ENCODE peak calls at places on chromosomes 12 and 14, in eight cellular contexts. F, J, G, S, L, R, M and U are unnamed samples.

GRCh38 chr12:75812341-75813018 is 219.1 kb downstream of the PHLDA1 start:
- DNase-seq in R (no peak), F (no peak), G (peak; percentile 41), S (no peak), L (no peak), J (no peak), M (no peak), U (no peak)

GRCh38 chr12:1872448-1872847 is 46.0 kb downstream of the CACNA2D4 start:
- DNase-seq in G (no peak), J (no peak), R (no peak), L (no peak), M (no peak), F (no peak), S (no peak), U (no peak)

GRCh38 chr14:56175773-56176172 is 57.6 kb downstream of the PELI2 start:
- DNase-seq in R (no peak), F (no peak), J (no peak), S (no peak), L (no peak), M (no peak), G (no peak), U (no peak)

GRCh38 chr14:71442503-71442902 is 489.7 kb upstream of the RGS6 start:
- DNase-seq in G (no peak), J (no peak), M (no peak), R (no peak), F (no peak), L (no peak), S (no peak), U (no peak)

GRCh38 chr12:46187023-46187422 is 81.8 kb downstream of the SLC38A1 start:
- DNase-seq in M (no peak), J (no peak), F (no peak), R (no peak), L (no peak), G (no peak), S (no peak), U (no peak)

GRCh38 chr14:36863271-36863670 is 201.6 kb downstream of the PAX9 start:
- DNase-seq in F (no peak), M (no peak), J (no peak), S (no peak), G (no peak), R (no peak), L (no peak), U (no peak)

GRCh38 chr12:61490732-61491498 is 769.3 kb upstream of the USP15 start:
- DNase-seq in M (no peak), F (no peak), G (no peak), R (no peak), L (no peak), J (no peak), S (no peak), U (no peak)

GRCh38 chr12:89468648-89469326 is 55.8 kb downstream of the GALNT4 start:
- DNase-seq in M (no peak), R (no peak), S (no peak), G (no peak), F (no peak), J (no peak), L (no peak), U (no peak)

GRCh38 chr12:58310828-58311273 is 369.5 kb downstream of the ATP23 start:
- DNase-seq in M (peak; percentile 12), J (peak; percentile 66), F (no peak), S (no peak), L (peak; percentile 95), G (no peak), R (peak; percentile 28), U (peak; percentile 96)

GRCh38 chr14:104800600-104801283 is at the start of gene ZBTB42:
- DNase-seq in G (peak; percentile 89), F (no peak), R (peak; percentile 54), S (peak; percentile 58), M (no peak), L (no peak), J (no peak), U (peak; percentile 42)

GRCh38 chr14:57549765-57550420 is 56.2 kb upstream of the CCDC198 start:
- DNase-seq in R (no peak), M (no peak), F (no peak), G (no peak), L (no peak), J (no peak), S (no peak), U (no peak)
- TF ChIP-seq CTCF in R (no peak), M (no peak), F (no peak), G (no peak), L (no peak), J (no peak), S (no peak), U (no peak)

GRCh38 chr12:48107252-48107613 is 1.4 kb upstream of the SENP1 start:
- DNase-seq in L (no peak), J (no peak), M (no peak), R (no peak), F (no peak), G (no peak), S (no peak), U (no peak)

GRCh38 chr12:48105867-48106563 is at the start of gene SENP1:
- DNase-seq in J (peak; percentile 78), R (peak; percentile 80), M (peak; percentile 94), G (peak; percentile 90), S (peak; percentile 93), F (peak; percentile 75), L (peak; percentile 94), U (peak; percentile 85)

GRCh38 chr12:48106574-48107251 is 834 bp upstream of the SENP1 start:
- DNase-seq in F (no peak), S (no peak), L (no peak), M (no peak), G (no peak), R (no peak), J (no peak), U (no peak)

GRCh38 chr12:48109424-48109823 is 3.5 kb upstream of the SENP1 start:
- DNase-seq in M (no peak), G (no peak), F (no peak), S (no peak), R (no peak), J (no peak), L (no peak), U (no peak)

DNA sequence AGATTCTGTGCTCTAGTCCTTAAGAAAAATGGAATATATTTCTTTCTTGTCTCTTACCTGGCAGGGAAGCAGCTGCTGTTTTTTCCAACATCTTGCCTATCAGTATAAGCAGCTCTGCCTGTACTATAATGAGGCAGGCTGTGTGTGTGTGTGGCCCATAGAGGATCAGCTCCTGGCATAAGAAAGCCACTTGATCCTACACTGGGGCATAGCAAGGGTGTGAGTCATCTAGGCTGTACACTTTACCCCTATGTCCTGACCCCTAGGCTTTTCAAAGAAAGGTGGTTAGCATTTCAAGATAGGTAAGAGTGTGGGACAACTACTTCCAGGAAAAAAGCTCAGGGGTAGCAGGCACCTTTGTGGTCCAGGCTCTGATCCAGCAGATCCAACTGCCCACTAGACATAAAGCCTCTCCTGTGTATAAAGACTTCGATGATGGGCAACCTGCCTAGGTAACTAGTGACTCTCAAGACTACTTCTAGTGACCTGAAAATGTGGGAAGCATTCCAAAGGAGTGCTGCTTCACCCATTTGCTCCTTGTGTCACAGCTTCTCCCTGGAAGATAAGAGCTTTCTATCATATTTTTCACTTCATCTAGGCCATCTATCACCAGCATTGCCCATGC is 4.9 kb upstream of the SENP1 start:
- DNase-seq in J (no peak), F (no peak), M (no peak), R (no peak), S (no peak), G (no peak), L (no peak), U (no peak)
- TF ChIP-seq MAX in J (no peak), F (no peak), M (no peak), R (no peak), S (no peak), G (no peak), L (no peak), U (no peak)

GRCh38 chr12:3294481-3294911 is 196.5 kb upstream of the PRMT8 start:
- DNase-seq in J (no peak), L (no peak), G (peak; percentile 92), M (no peak), R (no peak), F (no peak), S (no peak), U (no peak)

GRCh38 chr12:3293013-3293412 is 198.0 kb upstream of the PRMT8 start:
- DNase-seq in G (no peak), M (no peak), S (no peak), J (no peak), F (no peak), R (no peak), L (no peak), U (no peak)

GRCh38 chr12:3295225-3295624 is 195.8 kb upstream of the PRMT8 start:
- DNase-seq in F (no peak), J (no peak), L (no peak), M (no peak), S (no peak), G (no peak), R (no peak), U (no peak)

GRCh38 chr12:3291939-3292338 is 199.1 kb upstream of the PRMT8 start:
- DNase-seq in J (no peak), F (no peak), G (no peak), M (no peak), S (no peak), L (no peak), R (no peak), U (no peak)

GRCh38 chr12:3293446-3294161 is 197.4 kb upstream of the PRMT8 start:
- DNase-seq in S (no peak), M (no peak), F (no peak), J (no peak), L (peak; percentile 47), G (no peak), R (no peak), U (no peak)
- TF ChIP-seq CTCF in S (no peak), M (no peak), F (no peak), J (no peak), L (no peak), G (no peak), R (no peak), U (no peak)

GRCh38 chr14:94050231-94050880 is 24.2 kb downstream of the OTUB2 start:
- DNase-seq in F (no peak), J (no peak), G (no peak), S (no peak), R (no peak), L (no peak), M (no peak), U (no peak)

GRCh38 chr14:94052662-94053061 is 26.5 kb downstream of the OTUB2 start:
- DNase-seq in F (no peak), G (no peak), L (no peak), S (no peak), J (no peak), M (no peak), R (no peak), U (no peak)

GRCh38 chr14:94051115-94051514 is 25.0 kb downstream of the OTUB2 start:
- DNase-seq in F (no peak), S (peak; percentile 50), M (no peak), L (peak; percentile 41), R (no peak), G (no peak), J (no peak), U (peak; percentile 40)

GRCh38 chr14:94049625-94050023 is 23.5 kb downstream of the OTUB2 start:
- DNase-seq in M (no peak), J (no peak), L (no peak), F (no peak), R (no peak), G (no peak), S (no peak), U (no peak)

DNA sequence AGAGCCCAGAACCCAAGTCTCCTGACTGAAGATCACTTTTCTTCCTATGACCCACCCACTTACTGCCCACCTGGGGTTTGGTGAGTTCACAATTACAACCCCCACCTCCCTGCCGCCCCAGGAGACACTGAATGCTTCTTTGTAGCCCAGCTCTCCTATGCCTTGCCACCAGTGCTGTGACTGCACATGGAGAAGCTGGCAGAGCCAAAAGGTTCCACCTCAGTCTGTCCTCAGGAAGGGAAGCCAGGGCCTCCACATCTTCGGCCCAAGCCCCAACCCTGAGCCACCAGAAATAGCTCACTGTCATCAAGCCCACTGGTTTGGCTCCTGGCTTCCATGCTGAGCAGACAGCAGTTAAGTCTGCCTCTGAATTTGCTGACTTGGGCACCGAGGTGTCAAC is 25.6 kb downstream of the OTUB2 start:
- DNase-seq in M (no peak), F (no peak), S (no peak), G (no peak), L (no peak), R (no peak), J (no peak), U (no peak)
- TF ChIP-seq MAX in M (no peak), F (no peak), S (no peak), G (no peak), L (no peak), R (no peak), J (no peak), U (no peak)